ENCODE peak calls at places on chromosomes 12 and 14, in six cellular contexts. V is neuronal stem cell, J is HS-27A, T is GM06990, H is endothelial cell, G is activated B cell treated with CpG ODN at 0.5 μM for 24 hours. Z is an unnamed sample.

GRCh38 chr14:102775855-102776760 is 1.1 kb upstream of the TRAF3 start:
- DNase-seq in V (no peak), J (no peak), T (peak; percentile 73), H (no peak), G (peak; percentile 37), Z (no peak)

GRCh38 chr12:102824218-102824835 is 92.7 kb downstream of the PAH start:
- DNase-seq in V (peak; percentile 80), J (no peak), T (peak; percentile 20), H (peak; percentile 86), G (no peak), Z (no peak)

GRCh38 chr14:52080171-52080800 is 11.4 kb upstream of the NID2 start:
- DNase-seq in V (no peak), J (no peak), T (no peak), H (no peak), G (no peak), Z (no peak)

GRCh38 chr12:131826064-131826928 is 1.9 kb upstream of the MMP17 start:
- DNase-seq in V (no peak), J (no peak), T (no peak), H (no peak), G (no peak), Z (no peak)

GRCh38 chr12:68871899-68872298 is 61.1 kb downstream of the CPM start:
- DNase-seq in V (no peak), J (no peak), T (no peak), H (peak; percentile 12), G (no peak), Z (peak; percentile 17)

GRCh38 chr12:116466536-116466935 is 92.6 kb upstream of the MAP1LC3B2 start:
- DNase-seq in V (no peak), J (peak; percentile 4), T (no peak), H (no peak), G (no peak), Z (peak; percentile 21)

GRCh38 chr14:68574906-68575305 is 218.0 kb downstream of the ZFP36L1 start:
- DNase-seq in V (no peak), J (peak; percentile 41), T (no peak), H (no peak), G (no peak), Z (no peak)

GRCh38 chr12:104370989-104371870 is 67.7 kb downstream of the EID3 start:
- DNase-seq in V (no peak), J (peak; percentile 59), T (no peak), H (peak; percentile 12), G (no peak), Z (no peak)

GRCh38 chr14:104676694-104677505 is 12.5 kb upstream of the INF2 start:
- DNase-seq in V (no peak), J (no peak), T (peak; percentile 45), H (peak; percentile 50), G (no peak), Z (peak; percentile 89)

GRCh38 chr12:127485528-127485927 is 781.4 kb upstream of the TMEM132C start:
- DNase-seq in V (no peak), J (peak; percentile 15), T (no peak), H (no peak), G (no peak), Z (peak; percentile 15)

GRCh38 chr14:67464377-67464776 is 24.1 kb downstream of the TMEM229B start:
- DNase-seq in V (no peak), J (no peak), T (no peak), H (no peak), G (no peak), Z (no peak)

GRCh38 chr12:9066183-9066623 is 49.5 kb downstream of the A2M start:
- DNase-seq in V (no peak), J (no peak), T (no peak), H (no peak), G (no peak), Z (no peak)

GRCh38 chr14:88599761-88600439 is 37.1 kb downstream of the ZC3H14 start:
- DNase-seq in V (no peak), J (no peak), T (peak; percentile 72), H (no peak), G (no peak), Z (no peak)

GRCh38 chr14:74618078-74618952 is 6.3 kb upstream of the LTBP2 start:
- DNase-seq in V (no peak), J (no peak), T (peak; percentile 33), H (no peak), G (peak; percentile 32), Z (no peak)

GRCh38 chr12:34286483-34286882 is 264.2 kb downstream of the ALG10 start:
- DNase-seq in V (no peak), J (no peak), T (no peak), H (no peak), G (no peak), Z (no peak)

GRCh38 chr12:10718279-10718821 is 4.8 kb downstream of the YBX3 start:
- DNase-seq in V (no peak), J (no peak), T (no peak), H (no peak), G (no peak), Z (peak; percentile 16)

GRCh38 chr12:107130830-107131760 is 37.7 kb upstream of the CRY1 start:
- DNase-seq in V (no peak), J (no peak), T (no peak), H (no peak), G (no peak), Z (peak; percentile 59)

GRCh38 chr14:87522575-87522974 is 470.4 kb downstream of the GALC start:
- DNase-seq in V (no peak), J (no peak), T (no peak), H (no peak), G (no peak), Z (peak; percentile 43)

GRCh38 chr14:22375321-22375930 is 213.6 kb downstream of the DAD1 start:
- DNase-seq in V (peak; percentile 33), J (no peak), T (no peak), H (peak; percentile 38), G (no peak), Z (peak; percentile 16)

GRCh38 chr14:84643438-84643837 is 886.5 kb upstream of the FLRT2 start:
- DNase-seq in V (no peak), J (no peak), T (no peak), H (no peak), G (no peak), Z (no peak)

GRCh38 chr12:119393685-119394084 is 59.2 kb downstream of the CCDC60 start:
- DNase-seq in V (no peak), J (no peak), T (no peak), H (no peak), G (no peak), Z (no peak)

GRCh38 chr14:54547583-54547982 is 19.3 kb upstream of the SAMD4A start:
- DNase-seq in V (no peak), J (no peak), T (no peak), H (no peak), G (no peak), Z (no peak)

GRCh38 chr12:3355378-3355900 is 135.6 kb upstream of the PRMT8 start:
- DNase-seq in V (no peak), J (no peak), T (no peak), H (no peak), G (no peak), Z (no peak)

GRCh38 chr12:19410211-19410610 is 29.1 kb upstream of the AEBP2 start:
- DNase-seq in V (no peak), J (no peak), T (no peak), H (no peak), G (no peak), Z (no peak)

GRCh38 chr12:109912790-109913189 is 12.7 kb downstream of the TCHP start:
- DNase-seq in V (no peak), J (no peak), T (no peak), H (no peak), G (no peak), Z (no peak)

GRCh38 chr14:59310644-59311043 is 122.2 kb downstream of the DAAM1 start:
- DNase-seq in V (no peak), J (no peak), T (no peak), H (no peak), G (no peak), Z (no peak)

GRCh38 chr12:122820838-122821271 is 14.4 kb upstream of the HIP1R start:
- DNase-seq in V (no peak), J (no peak), T (peak; percentile 75), H (no peak), G (peak; percentile 52), Z (no peak)

GRCh38 chr14:100846309-100846859 is 20.5 kb downstream of the MEG3 start:
- DNase-seq in V (no peak), J (no peak), T (no peak), H (no peak), G (no peak), Z (no peak)